ENCODE peak calls at places on chromosome X, in nine cellular contexts. M, C, Z, F, R, K, W, I and U are unnamed samples.

GRCh38 chrX:120308558-120308957 is 2.7 kb downstream of the TMEM255A start:
- DNase-seq in Z (no peak), W (no peak), C (no peak), R (no peak), F (no peak), I (no peak), K (no peak), M (no peak), U (no peak)

GRCh38 chrX:49844622-49845021 is 15.5 kb downstream of the PAGE4 start:
- DNase-seq in I (no peak), K (no peak), R (no peak), M (no peak), C (no peak), F (no peak), Z (no peak), W (no peak), U (no peak)

GRCh38 chrX:31658360-31658759 is 586.5 kb upstream of the FTHL17 start:
- DNase-seq in Z (no peak), M (no peak), F (no peak), C (peak; percentile 32), R (no peak), W (no peak), K (no peak), I (no peak), U (peak; percentile 0)

GRCh38 chrX:124239911-124240310 is 92.5 kb upstream of the TEX13D start:
- DNase-seq in F (no peak), W (no peak), K (no peak), C (no peak), R (peak; percentile 16), Z (no peak), M (peak; percentile 49), I (no peak), U (no peak)

GRCh38 chrX:68090266-68090665 is 343.0 kb downstream of the OPHN1 start:
- DNase-seq in Z (no peak), F (no peak), K (no peak), M (no peak), C (peak; percentile 15), R (no peak), W (no peak), I (no peak), U (no peak)

GRCh38 chrX:31656013-31656412 is 584.2 kb upstream of the FTHL17 start:
- DNase-seq in R (no peak), I (no peak), C (peak; percentile 18), W (peak; percentile 5), Z (no peak), M (no peak), K (no peak), F (no peak), U (peak; percentile 16)

GRCh38 chrX:79559290-79559689 is 192.2 kb upstream of the ITM2A start:
- DNase-seq in I (no peak), Z (no peak), K (no peak), F (no peak), W (no peak), R (no peak), C (no peak), M (no peak), U (no peak)

GRCh38 chrX:17020371-17020770 is 73.9 kb downstream of the REPS2 start:
- DNase-seq in I (no peak), W (no peak), R (no peak), C (peak; percentile 61), Z (no peak), F (no peak), M (no peak), K (no peak), U (no peak)

GRCh38 chrX:111671668-111672067 is 9.3 kb upstream of the ALG13 start:
- DNase-seq in Z (no peak), C (peak; percentile 7), I (no peak), F (no peak), W (no peak), K (no peak), M (no peak), R (no peak), U (no peak)

GRCh38 chrX:10615931-10616780 is 4.2 kb downstream of the MID1 start:
- DNase-seq in M (no peak), R (no peak), Z (no peak), W (no peak), C (peak; percentile 67), K (no peak), F (peak; percentile 38), I (no peak), U (no peak)

GRCh38 chrX:21412883-21413282 is 38.7 kb downstream of the CNKSR2 start:
- DNase-seq in C (peak; percentile 25), W (peak; percentile 56), M (no peak), K (no peak), I (peak; percentile 48), F (no peak), Z (no peak), R (no peak), U (no peak)

GRCh38 chrX:8783100-8784098 is 17.8 kb downstream of the FAM9A start:
- DNase-seq in R (peak; percentile 11), I (no peak), M (peak; percentile 25), W (no peak), F (peak; percentile 26), C (peak; percentile 3), Z (peak; percentile 31), K (peak; percentile 7), U (no peak)

GRCh38 chrX:139834879-139835278 is 98.0 kb downstream of the ATP11C start:
- DNase-seq in W (no peak), Z (no peak), R (no peak), K (no peak), C (no peak), M (no peak), F (no peak), I (no peak), U (no peak)

GRCh38 chrX:25191403-25191802 is 175.6 kb upstream of the ARX start:
- DNase-seq in C (no peak), W (no peak), I (no peak), R (no peak), M (no peak), K (no peak), Z (no peak), F (no peak), U (no peak)

GRCh38 chrX:80747832-80748231 is 61.8 kb downstream of the BRWD3 start:
- DNase-seq in R (no peak), W (no peak), C (peak; percentile 18), F (no peak), M (no peak), I (no peak), K (no peak), Z (no peak), U (no peak)

GRCh38 chrX:39582091-39582490 is 515.7 kb downstream of the BCOR start:
- DNase-seq in K (no peak), C (no peak), I (no peak), Z (no peak), R (no peak), M (no peak), F (no peak), W (peak; percentile 27), U (no peak)

GRCh38 chrX:9033179-9033578 is 748 bp downstream of the FAM9B start:
- DNase-seq in R (no peak), I (no peak), F (no peak), M (no peak), Z (no peak), W (no peak), K (no peak), C (no peak), U (no peak)

GRCh38 chrX:118594697-118595420 is 99.2 kb downstream of the DOCK11 start:
- DNase-seq in W (no peak), M (no peak), Z (no peak), I (no peak), R (no peak), C (no peak), K (no peak), F (no peak), U (no peak)

GRCh38 chrX:132737743-132738142 is 220.7 kb downstream of the HS6ST2 start:
- DNase-seq in R (peak; percentile 3), M (peak; percentile 11), W (peak; percentile 13), I (no peak), K (no peak), F (no peak), C (peak; percentile 3), Z (peak; percentile 0), U (no peak)

GRCh38 chrX:86039625-86040568 is 7.5 kb downstream of the CHM start:
- DNase-seq in W (no peak), F (no peak), Z (no peak), K (no peak), C (no peak), I (no peak), M (no peak), R (no peak), U (no peak)

GRCh38 chrX:46165411-46165810 is 379.8 kb downstream of the ZNF674 start:
- DNase-seq in K (no peak), M (no peak), C (peak; percentile 54), I (peak; percentile 48), Z (no peak), R (no peak), F (no peak), W (peak; percentile 53), U (peak; percentile 14)

GRCh38 chrX:121036951-121037350 is 10.5 kb upstream of the GLUD2 start:
- DNase-seq in K (no peak), I (no peak), R (no peak), W (peak; percentile 17), Z (no peak), F (no peak), M (no peak), C (no peak), U (no peak)

GRCh38 chrX:34893741-34894140 is 48.9 kb upstream of the FAM47B start:
- DNase-seq in C (peak; percentile 25), W (no peak), K (no peak), Z (no peak), R (no peak), I (no peak), M (no peak), F (no peak), U (no peak)

GRCh38 chrX:41982966-41983365 is 59.6 kb upstream of the CASK start:
- DNase-seq in C (no peak), K (no peak), F (no peak), Z (no peak), W (no peak), M (no peak), R (no peak), I (no peak), U (no peak)

GRCh38 chrX:43612400-43612799 is 43.7 kb upstream of the MAOA start:
- DNase-seq in I (no peak), W (no peak), M (no peak), F (no peak), Z (no peak), C (no peak), K (no peak), R (no peak), U (no peak)

GRCh38 chrX:150211988-150212387 is 151.1 kb upstream of the MAMLD1 start:
- DNase-seq in K (no peak), C (peak; percentile 82), I (no peak), Z (no peak), M (no peak), F (no peak), R (no peak), W (no peak), U (no peak)